ENCODE peak calls at places on chromosomes 1 and 21, in ten cellular contexts. One of them, this sample, is unnamed.

GRCh38 chr21:32727478-32727727 is 410 bp downstream of the SYNJ1 start:
- DNase-seq in T-helper 2 cell treated with Interferon-gamma antibody and Interleukin-4, amounts not matched to agents 5 μg/mL and 100 μg/mL, for 36 hours: no peak
- DNase-seq in cardiac fibroblast: no peak
- DNase-seq in HAP-1: no peak
- DNase-seq in neuronal stem cell: no peak
- DNase-seq in cardiac muscle cell: no peak
- DNase-seq in effector memory CD8-positive, alpha-beta T cell: no peak
- DNase-seq in activated effector memory CD4-positive, alpha-beta T cell treated with anti-CD3 and anti-CD28 coated beads, Interleukin-2, amount 50 U/mL, for 16 hours: no peak
- DNase-seq in C1 segment of cervical spinal cord: no peak
- DNase-seq in NCI-H345: no peak
- DNase-seq in this sample: no peak

GRCh38 chr1:184390889-184391288 is 4.1 kb downstream of the C1orf21 start:
- DNase-seq in T-helper 2 cell treated with Interferon-gamma antibody and Interleukin-4, amounts not matched to agents 5 μg/mL and 100 μg/mL, for 36 hours: no peak
- DNase-seq in cardiac fibroblast: no peak
- DNase-seq in HAP-1: no peak
- DNase-seq in neuronal stem cell: no peak
- DNase-seq in cardiac muscle cell: no peak
- DNase-seq in effector memory CD8-positive, alpha-beta T cell: no peak
- DNase-seq in activated effector memory CD4-positive, alpha-beta T cell treated with anti-CD3 and anti-CD28 coated beads, Interleukin-2, amount 50 U/mL, for 16 hours: no peak
- DNase-seq in C1 segment of cervical spinal cord: no peak
- DNase-seq in NCI-H345: no peak
- DNase-seq in this sample: no peak

GRCh38 chr1:77824083-77824482 is 44.6 kb downstream of the MIGA1 start:
- DNase-seq in T-helper 2 cell treated with Interferon-gamma antibody and Interleukin-4, amounts not matched to agents 5 μg/mL and 100 μg/mL, for 36 hours: no peak
- DNase-seq in cardiac fibroblast: peak; percentile 84
- DNase-seq in HAP-1: no peak
- DNase-seq in neuronal stem cell: no peak
- DNase-seq in cardiac muscle cell: peak; percentile 62
- DNase-seq in effector memory CD8-positive, alpha-beta T cell: no peak
- DNase-seq in activated effector memory CD4-positive, alpha-beta T cell treated with anti-CD3 and anti-CD28 coated beads, Interleukin-2, amount 50 U/mL, for 16 hours: no peak
- DNase-seq in C1 segment of cervical spinal cord: no peak
- DNase-seq in NCI-H345: no peak
- DNase-seq in this sample: peak; percentile 79

GRCh38 chr21:31630062-31630711 is 29.3 kb upstream of the SOD1 start:
- DNase-seq in T-helper 2 cell treated with Interferon-gamma antibody and Interleukin-4, amounts not matched to agents 5 μg/mL and 100 μg/mL, for 36 hours: no peak
- DNase-seq in cardiac fibroblast: peak; percentile 95
- DNase-seq in HAP-1: no peak
- DNase-seq in neuronal stem cell: no peak
- DNase-seq in cardiac muscle cell: peak; percentile 91
- DNase-seq in effector memory CD8-positive, alpha-beta T cell: no peak
- DNase-seq in activated effector memory CD4-positive, alpha-beta T cell treated with anti-CD3 and anti-CD28 coated beads, Interleukin-2, amount 50 U/mL, for 16 hours: no peak
- DNase-seq in C1 segment of cervical spinal cord: no peak
- DNase-seq in NCI-H345: no peak
- DNase-seq in this sample: peak; percentile 99

GRCh38 chr1:162145280-162145965 is 75.9 kb downstream of the NOS1AP start:
- DNase-seq in T-helper 2 cell treated with Interferon-gamma antibody and Interleukin-4, amounts not matched to agents 5 μg/mL and 100 μg/mL, for 36 hours: no peak
- DNase-seq in cardiac fibroblast: no peak
- DNase-seq in HAP-1: no peak
- DNase-seq in neuronal stem cell: peak; percentile 73
- DNase-seq in cardiac muscle cell: no peak
- DNase-seq in effector memory CD8-positive, alpha-beta T cell: no peak
- DNase-seq in activated effector memory CD4-positive, alpha-beta T cell treated with anti-CD3 and anti-CD28 coated beads, Interleukin-2, amount 50 U/mL, for 16 hours: no peak
- DNase-seq in C1 segment of cervical spinal cord: peak; percentile 68
- DNase-seq in NCI-H345: peak; percentile 84
- DNase-seq in this sample: no peak

GRCh38 chr1:11373029-11373964 is 100.3 kb downstream of the UBIAD1 start:
- DNase-seq in T-helper 2 cell treated with Interferon-gamma antibody and Interleukin-4, amounts not matched to agents 5 μg/mL and 100 μg/mL, for 36 hours: no peak
- DNase-seq in cardiac fibroblast: no peak
- DNase-seq in HAP-1: no peak
- DNase-seq in neuronal stem cell: no peak
- DNase-seq in cardiac muscle cell: no peak
- DNase-seq in effector memory CD8-positive, alpha-beta T cell: no peak
- DNase-seq in activated effector memory CD4-positive, alpha-beta T cell treated with anti-CD3 and anti-CD28 coated beads, Interleukin-2, amount 50 U/mL, for 16 hours: no peak
- DNase-seq in C1 segment of cervical spinal cord: no peak
- DNase-seq in NCI-H345: no peak
- DNase-seq in this sample: no peak

GRCh38 chr1:75087278-75087677 is 46.9 kb upstream of the LHX8 start:
- DNase-seq in T-helper 2 cell treated with Interferon-gamma antibody and Interleukin-4, amounts not matched to agents 5 μg/mL and 100 μg/mL, for 36 hours: no peak
- DNase-seq in cardiac fibroblast: no peak
- DNase-seq in HAP-1: no peak
- DNase-seq in neuronal stem cell: no peak
- DNase-seq in cardiac muscle cell: no peak
- DNase-seq in effector memory CD8-positive, alpha-beta T cell: no peak
- DNase-seq in activated effector memory CD4-positive, alpha-beta T cell treated with anti-CD3 and anti-CD28 coated beads, Interleukin-2, amount 50 U/mL, for 16 hours: no peak
- DNase-seq in C1 segment of cervical spinal cord: no peak
- DNase-seq in NCI-H345: no peak
- DNase-seq in this sample: no peak

GRCh38 chr1:40592107-40592773 is 60.8 kb downstream of the ZNF684 start:
- DNase-seq in T-helper 2 cell treated with Interferon-gamma antibody and Interleukin-4, amounts not matched to agents 5 μg/mL and 100 μg/mL, for 36 hours: no peak
- DNase-seq in cardiac fibroblast: peak; percentile 65
- DNase-seq in HAP-1: peak; percentile 42
- DNase-seq in neuronal stem cell: no peak
- DNase-seq in cardiac muscle cell: peak; percentile 48
- DNase-seq in effector memory CD8-positive, alpha-beta T cell: peak; percentile 5
- DNase-seq in activated effector memory CD4-positive, alpha-beta T cell treated with anti-CD3 and anti-CD28 coated beads, Interleukin-2, amount 50 U/mL, for 16 hours: no peak
- DNase-seq in C1 segment of cervical spinal cord: no peak
- DNase-seq in NCI-H345: peak; percentile 2
- DNase-seq in this sample: peak; percentile 64

GRCh38 chr1:235898126-235898525 is 31.4 kb upstream of the LYST start:
- DNase-seq in T-helper 2 cell treated with Interferon-gamma antibody and Interleukin-4, amounts not matched to agents 5 μg/mL and 100 μg/mL, for 36 hours: no peak
- DNase-seq in cardiac fibroblast: peak; percentile 36
- DNase-seq in HAP-1: no peak
- DNase-seq in neuronal stem cell: no peak
- DNase-seq in cardiac muscle cell: peak; percentile 66
- DNase-seq in effector memory CD8-positive, alpha-beta T cell: no peak
- DNase-seq in activated effector memory CD4-positive, alpha-beta T cell treated with anti-CD3 and anti-CD28 coated beads, Interleukin-2, amount 50 U/mL, for 16 hours: no peak
- DNase-seq in C1 segment of cervical spinal cord: no peak
- DNase-seq in NCI-H345: no peak
- DNase-seq in this sample: peak; percentile 30

GRCh38 chr1:228270032-228270431 is 62.2 kb downstream of the OBSCN start:
- DNase-seq in T-helper 2 cell treated with Interferon-gamma antibody and Interleukin-4, amounts not matched to agents 5 μg/mL and 100 μg/mL, for 36 hours: no peak
- DNase-seq in cardiac fibroblast: peak; percentile 78
- DNase-seq in HAP-1: no peak
- DNase-seq in neuronal stem cell: no peak
- DNase-seq in cardiac muscle cell: peak; percentile 73
- DNase-seq in effector memory CD8-positive, alpha-beta T cell: no peak
- DNase-seq in activated effector memory CD4-positive, alpha-beta T cell treated with anti-CD3 and anti-CD28 coated beads, Interleukin-2, amount 50 U/mL, for 16 hours: no peak
- DNase-seq in C1 segment of cervical spinal cord: no peak
- DNase-seq in NCI-H345: no peak
- DNase-seq in this sample: peak; percentile 44

GRCh38 chr1:46520063-46520911 is 30.7 kb downstream of the DMBX1 start:
- DNase-seq in T-helper 2 cell treated with Interferon-gamma antibody and Interleukin-4, amounts not matched to agents 5 μg/mL and 100 μg/mL, for 36 hours: no peak
- DNase-seq in cardiac fibroblast: peak; percentile 74
- DNase-seq in HAP-1: peak; percentile 21
- DNase-seq in neuronal stem cell: peak; percentile 82
- DNase-seq in cardiac muscle cell: peak; percentile 72
- DNase-seq in effector memory CD8-positive, alpha-beta T cell: no peak
- DNase-seq in activated effector memory CD4-positive, alpha-beta T cell treated with anti-CD3 and anti-CD28 coated beads, Interleukin-2, amount 50 U/mL, for 16 hours: no peak
- DNase-seq in C1 segment of cervical spinal cord: no peak
- DNase-seq in NCI-H345: no peak
- DNase-seq in this sample: peak; percentile 87

This sample was measured in PC-3.